ENCODE peak calls at places on chromosomes 5 and 9, in six cellular contexts. U, P, R, Q, N and M are unnamed samples.

GRCh38 chr9:112439825-112440224 is 46.8 kb upstream of the KIAA1958 start:
- DNase-seq in U (no peak), P (no peak), R (no peak), Q (no peak), N (no peak), M (no peak)

GRCh38 chr5:72531496-72532190 is 24.4 kb upstream of the ZNF366 start:
- DNase-seq in U (no peak), P (no peak), R (no peak), Q (no peak), N (no peak), M (no peak)

GRCh38 chr5:40446910-40447309 is 232.8 kb upstream of the PTGER4 start:
- DNase-seq in U (no peak), P (no peak), R (no peak), Q (no peak), N (no peak), M (no peak)

GRCh38 chr9:99126312-99126711 is 21.4 kb downstream of the TGFBR1 start:
- DNase-seq in U (no peak), P (no peak), R (no peak), Q (no peak), N (no peak), M (no peak)

GRCh38 chr5:137156175-137156574 is 343.0 kb downstream of the SPOCK1 start:
- DNase-seq in U (no peak), P (no peak), R (no peak), Q (no peak), N (no peak), M (no peak)

GRCh38 chr5:81815318-81815717 is 64.4 kb upstream of the SSBP2 start:
- DNase-seq in U (no peak), P (no peak), R (no peak), Q (no peak), N (no peak), M (no peak)

GRCh38 chr9:35566417-35566816 is 38.6 kb upstream of the TESK1 start:
- DNase-seq in U (no peak), P (no peak), R (no peak), Q (no peak), N (no peak), M (no peak)

GRCh38 chr5:150484964-150485769 is 22.8 kb upstream of the NDST1 start:
- DNase-seq in U (no peak), P (no peak), R (no peak), Q (no peak), N (no peak), M (no peak)

GRCh38 chr9:81661339-81661738 is 28.0 kb downstream of the TLE1 start:
- DNase-seq in U (no peak), P (no peak), R (no peak), Q (no peak), N (no peak), M (no peak)

GRCh38 chr5:109035470-109035869 is 287.8 kb downstream of the FER start:
- DNase-seq in U (no peak), P (no peak), R (no peak), Q (no peak), N (no peak), M (no peak)

GRCh38 chr9:36597412-36598178 is 24.9 kb downstream of the MELK start:
- DNase-seq in U (no peak), P (peak; percentile 33), R (no peak), Q (peak; percentile 23), N (no peak), M (peak; percentile 18)

GRCh38 chr9:6147847-6148246 is 67.8 kb upstream of the IL33 start:
- DNase-seq in U (no peak), P (no peak), R (no peak), Q (no peak), N (no peak), M (no peak)

GRCh38 chr5:128380324-128380723 is 157.7 kb downstream of the FBN2 start:
- DNase-seq in U (no peak), P (no peak), R (no peak), Q (no peak), N (no peak), M (no peak)

GRCh38 chr5:143561248-143561647 is 157.8 kb upstream of the NR3C1 start:
- DNase-seq in U (no peak), P (peak; percentile 52), R (no peak), Q (no peak), N (no peak), M (no peak)

GRCh38 chr9:127112683-127113539 is 9.5 kb downstream of the ANGPTL2 start:
- DNase-seq in U (no peak), P (no peak), R (no peak), Q (no peak), N (no peak), M (no peak)

GRCh38 chr5:180618830-180619562 is 27.7 kb upstream of the SCGB3A1 start:
- DNase-seq in U (peak; percentile 4), P (peak; percentile 28), R (no peak), Q (no peak), N (no peak), M (peak; percentile 40)

GRCh38 chr9:134188421-134189166 is 24.2 kb upstream of the RNU6ATAC start:
- DNase-seq in U (no peak), P (no peak), R (no peak), Q (no peak), N (no peak), M (no peak)

GRCh38 chr9:29730096-29730621 is 2156.9 kb upstream of the C9orf72 start:
- DNase-seq in U (no peak), P (no peak), R (no peak), Q (no peak), N (no peak), M (no peak)

GRCh38 chr9:38659538-38659937 is 39.1 kb upstream of the ANKRD18A start:
- DNase-seq in U (no peak), P (no peak), R (no peak), Q (no peak), N (no peak), M (no peak)